ENCODE peak calls at places on chromosome 16, in nine cellular contexts. W is upper lobe of right lung; B is ascending aorta; I is GM23338; V is hepatocyte; E is effector memory CD4-positive, alpha-beta T cell; G is MM.1S; M is heart right ventricle; X is left ventricle myocardium inferior. U is an unnamed sample.
A peak's percentile ranks its signal among the peaks of the same experiment; 100 is the strongest.

GRCh38 chr16:58024673-58025350 is 742 bp upstream of the MMP15 start:
- DNase-seq in W (peak; percentile 90), B (no peak), I (peak; percentile 77), V (peak; percentile 85), E (no peak), G (no peak), M (no peak), X (peak; percentile 45), U (no peak)

GRCh38 chr16:21722771-21723460 is 59.1 kb downstream of the OTOA start:
- DNase-seq in W (no peak), B (no peak), I (no peak), V (no peak), E (no peak), G (no peak), M (no peak), X (no peak), U (no peak)

GRCh38 chr16:68479271-68479670 is 31.0 kb upstream of the SMPD3 start:
- DNase-seq in W (no peak), B (no peak), I (no peak), V (no peak), E (no peak), G (no peak), M (no peak), X (no peak), U (no peak)

GRCh38 chr16:85123891-85124635 is 11.8 kb upstream of the CIBAR2 start:
- DNase-seq in W (no peak), B (peak; percentile 31), I (peak; percentile 68), V (peak; percentile 41), E (no peak), G (no peak), M (peak; percentile 68), X (peak; percentile 58), U (peak; percentile 82)

GRCh38 chr16:67562526-67562917 is at the start of gene CTCF:
- DNase-seq in W (peak; percentile 95), B (no peak), I (peak; percentile 87), V (peak; percentile 97), E (peak; percentile 78), G (peak; percentile 85), M (peak; percentile 83), X (peak; percentile 84), U (no peak)

GRCh38 chr16:49932943-49933342 is 77.0 kb upstream of the ZNF423 start:
- DNase-seq in W (peak; percentile 53), B (no peak), I (no peak), V (no peak), E (no peak), G (no peak), M (peak; percentile 19), X (peak; percentile 24), U (no peak)

GRCh38 chr16:8963825-8964441 is at the start of gene USP7:
- DNase-seq in W (peak; percentile 97), B (peak; percentile 51), I (peak; percentile 95), V (peak; percentile 97), E (peak; percentile 80), G (peak; percentile 90), M (peak; percentile 94), X (peak; percentile 95), U (peak; percentile 94)

GRCh38 chr16:1137604-1138003 is 15.3 kb upstream of the CACNA1H start:
- DNase-seq in W (no peak), B (no peak), I (no peak), V (no peak), E (no peak), G (no peak), M (no peak), X (no peak), U (no peak)

GRCh38 chr16:57268804-57269800 is 15.4 kb downstream of the PLLP start:
- DNase-seq in W (peak; percentile 77), B (no peak), I (no peak), V (peak; percentile 90), E (no peak), G (no peak), M (peak; percentile 62), X (peak; percentile 70), U (peak; percentile 57)

GRCh38 chr16:49528035-49528434 is 154.4 kb downstream of the C16orf78 start:
- DNase-seq in W (no peak), B (no peak), I (no peak), V (peak; percentile 16), E (no peak), G (no peak), M (no peak), X (no peak), U (no peak)

GRCh38 chr16:69762843-69763556 is 868 bp downstream of the WWP2 start:
- DNase-seq in W (no peak), B (no peak), I (no peak), V (peak; percentile 61), E (no peak), G (peak; percentile 43), M (no peak), X (no peak), U (no peak)

GRCh38 chr16:85491798-85492616 is 121.1 kb upstream of the GSE1 start:
- DNase-seq in W (peak; percentile 90), B (peak; percentile 58), I (peak; percentile 83), V (peak; percentile 57), E (no peak), G (no peak), M (peak; percentile 83), X (peak; percentile 76), U (no peak)

GRCh38 chr16:4830408-4830807 is 16.7 kb downstream of the GLYR1 start:
- DNase-seq in W (peak; percentile 30), B (no peak), I (no peak), V (no peak), E (no peak), G (no peak), M (peak; percentile 40), X (no peak), U (no peak)

GRCh38 chr16:70737377-70738082 is 51.7 kb upstream of the MTSS2 start:
- DNase-seq in W (peak; percentile 83), B (peak; percentile 45), I (no peak), V (peak; percentile 79), E (no peak), G (peak; percentile 98), M (peak; percentile 74), X (peak; percentile 83), U (peak; percentile 89)

GRCh38 chr16:24372824-24373223 is 116.7 kb downstream of the CACNG3 start:
- DNase-seq in W (no peak), B (no peak), I (no peak), V (no peak), E (no peak), G (no peak), M (no peak), X (no peak), U (no peak)

GRCh38 chr16:69406780-69407331 is 17.6 kb upstream of the CYB5B start:
- DNase-seq in W (no peak), B (no peak), I (peak; percentile 60), V (no peak), E (no peak), G (no peak), M (no peak), X (no peak), U (no peak)

GRCh38 chr16:80084614-80085013 is 456.2 kb upstream of the DYNLRB2 start:
- DNase-seq in W (no peak), B (no peak), I (peak; percentile 85), V (peak; percentile 88), E (no peak), G (peak; percentile 31), M (peak; percentile 46), X (peak; percentile 25), U (no peak)

GRCh38 chr16:15482068-15482747 is 47.8 kb downstream of the BMERB1 start:
- DNase-seq in W (no peak), B (no peak), I (peak; percentile 75), V (peak; percentile 89), E (no peak), G (no peak), M (peak; percentile 58), X (peak; percentile 19), U (no peak)

GRCh38 chr16:2092866-2093265 is 42.8 kb downstream of the PKD1 start:
- DNase-seq in W (no peak), B (no peak), I (no peak), V (peak; percentile 5), E (no peak), G (no peak), M (no peak), X (no peak), U (no peak)

GRCh38 chr16:69116911-69117310 is 11.5 kb downstream of the HAS3 start:
- DNase-seq in W (peak; percentile 21), B (no peak), I (no peak), V (no peak), E (no peak), G (no peak), M (no peak), X (no peak), U (no peak)

GRCh38 chr16:66516172-66516807 is 33.6 kb downstream of the TK2 start:
- DNase-seq in W (no peak), B (no peak), I (no peak), V (no peak), E (no peak), G (peak; percentile 63), M (no peak), X (no peak), U (no peak)

GRCh38 chr16:28264656-28265055 is 27.7 kb upstream of the SBK1 start:
- DNase-seq in W (no peak), B (no peak), I (no peak), V (peak; percentile 63), E (no peak), G (no peak), M (no peak), X (no peak), U (no peak)

GRCh38 chr16:28935333-28935732 is 3.6 kb downstream of the CD19 start:
- DNase-seq in W (no peak), B (no peak), I (no peak), V (no peak), E (no peak), G (no peak), M (no peak), X (no peak), U (no peak)

GRCh38 chr16:81478876-81479496 is 34.4 kb downstream of the CMIP start:
- DNase-seq in W (no peak), B (no peak), I (no peak), V (no peak), E (no peak), G (no peak), M (peak; percentile 77), X (peak; percentile 49), U (no peak)
- H3K27ac ChIP-seq in W (peak overlapping the region; percentile 76), B (peak overlapping the region; percentile 19), I (no peak overlapping the region), V (no peak overlapping the region), E (no peak overlapping the region), G (no peak overlapping the region), M (no peak overlapping the region), X (peak overlapping the region; percentile 64), U (no peak overlapping the region)

GRCh38 chr16:47778106-47778803 is 317.1 kb downstream of the PHKB start:
- DNase-seq in W (no peak), B (no peak), I (peak; percentile 4), V (no peak), E (no peak), G (no peak), M (no peak), X (no peak), U (no peak)
- H3K4me1 ChIP-seq in W (peaks cover 6% of the 10 kb centered on the region), B (no peaks in the 10 kb centered on the region), I (peaks cover 17% of the 10 kb centered on the region), V (no peaks in the 10 kb centered on the region), E (no peaks in the 10 kb centered on the region), G (peaks cover 3% of the 10 kb centered on the region), M (no peaks in the 10 kb centered on the region), X (peaks cover 7% of the 10 kb centered on the region), U (peaks cover 3% of the 10 kb centered on the region)

GRCh38 chr16:86856946-86857586 is 278.7 kb downstream of the FOXL1 start:
- DNase-seq in W (no peak), B (no peak), I (no peak), V (no peak), E (no peak), G (no peak), M (no peak), X (no peak), U (no peak)
- H3K4me3 ChIP-seq in W (no peak overlapping the region), B (no peak overlapping the region), I (no peak overlapping the region), V (no peak overlapping the region), E (no peak overlapping the region), G (no peak overlapping the region), M (no peak overlapping the region), X (no peak overlapping the region), U (no peak overlapping the region)

GRCh38 chr16:78288915-78289314 is 189.5 kb downstream of the WWOX start:
- DNase-seq in W (no peak), B (no peak), I (no peak), V (no peak), E (no peak), G (no peak), M (no peak), X (no peak), U (no peak)
- H3K27ac ChIP-seq in W (no peak overlapping the region), B (peak overlapping the region; percentile 24), I (no peak overlapping the region), V (no peak overlapping the region), E (no peak overlapping the region), G (no peak overlapping the region), M (no peak overlapping the region), X (no peak overlapping the region), U (no peak overlapping the region)